ENCODE peak calls at places on chromosomes 5 and 9, in four cellular contexts. One of them, this sample, is unnamed. For H3K79me2, the result is how much of the 10 kb centered on the place peaks cover.

GRCh38 chr5:178126556-178126955 is 4.3 kb upstream of the RMND5B start:
- DNase-seq in PC-9: no peak
- DNase-seq in mammary epithelial cell: no peak
- DNase-seq in HCT116: no peak
- DNase-seq in this sample: peak

GRCh38 chr9:3912260-3912659 is 386.5 kb upstream of the RFX3 start:
- DNase-seq in HCT116: no peak
- DNase-seq in PC-9: no peak
- DNase-seq in mammary epithelial cell: no peak
- DNase-seq in this sample: peak

GRCh38 chr5:166883016-166883415 is 1408.4 kb upstream of the WWC1 start:
- DNase-seq in HCT116: no peak
- DNase-seq in PC-9: peak
- DNase-seq in mammary epithelial cell: peak
- DNase-seq in this sample: no peak

GRCh38 chr9:128607642-128608350 is 48.9 kb downstream of the DYNC2I2 start:
- DNase-seq in mammary epithelial cell: no peak
- DNase-seq in HCT116: no peak
- DNase-seq in PC-9: no peak
- DNase-seq in this sample: peak

GRCh38 chr5:17379188-17379951 is 118.7 kb upstream of the TAF11L2 start:
- DNase-seq in HCT116: no peak
- DNase-seq in PC-9: no peak
- DNase-seq in mammary epithelial cell: peak
- DNase-seq in this sample: no peak

GRCh38 chr5:45288746-45289145 is 407.4 kb downstream of the HCN1 start:
- DNase-seq in PC-9: no peak
- DNase-seq in HCT116: no peak
- DNase-seq in mammary epithelial cell: no peak
- DNase-seq in this sample: no peak

GRCh38 chr9:18385676-18386075 is 88.3 kb upstream of the ADAMTSL1 start:
- DNase-seq in PC-9: no peak
- DNase-seq in mammary epithelial cell: no peak
- DNase-seq in HCT116: no peak
- DNase-seq in this sample: no peak

GRCh38 chr5:134255418-134256150 is 29.7 kb upstream of the PPP2CA start:
- DNase-seq in mammary epithelial cell: peak
- DNase-seq in HCT116: no peak
- DNase-seq in PC-9: no peak
- DNase-seq in this sample: peak

GRCh38 chr5:71456362-71456743 is 902 bp downstream of the BDP1 start:
- DNase-seq in PC-9: no peak
- DNase-seq in HCT116: no peak
- DNase-seq in mammary epithelial cell: no peak
- DNase-seq in this sample: peak

GRCh38 chr5:86909896-86910295 is 292.2 kb downstream of the COX7C start:
- DNase-seq in PC-9: no peak
- DNase-seq in HCT116: no peak
- DNase-seq in mammary epithelial cell: no peak
- DNase-seq in this sample: no peak

GRCh38 chr9:89455356-89455824 is 42.5 kb downstream of the SEMA4D start:
- DNase-seq in PC-9: no peak
- DNase-seq in mammary epithelial cell: no peak
- DNase-seq in HCT116: no peak
- DNase-seq in this sample: no peak

GRCh38 chr5:5480481-5481111 is 58.1 kb downstream of the ICE1 start:
- DNase-seq in HCT116: no peak
- DNase-seq in PC-9: no peak
- DNase-seq in mammary epithelial cell: no peak
- DNase-seq in this sample: no peak

GRCh38 chr9:117705386-117705785 is 1.2 kb downstream of the TLR4 start:
- DNase-seq in HCT116: no peak
- DNase-seq in mammary epithelial cell: no peak
- DNase-seq in PC-9: no peak
- DNase-seq in this sample: peak

GRCh38 chr9:127393680-127394079 is 3.3 kb upstream of the SLC2A8 start:
- DNase-seq in HCT116: no peak
- DNase-seq in mammary epithelial cell: peak
- DNase-seq in PC-9: no peak
- DNase-seq in this sample: no peak

GRCh38 chr9:108994695-108995094 is 18.6 kb downstream of the CTNNAL1 start:
- DNase-seq in mammary epithelial cell: no peak
- DNase-seq in HCT116: no peak
- DNase-seq in PC-9: no peak
- DNase-seq in this sample: no peak

GRCh38 chr5:10590226-10591047 is 26.6 kb downstream of the ANKRD33B start:
- DNase-seq in mammary epithelial cell: peak
- DNase-seq in PC-9: peak
- DNase-seq in HCT116: no peak
- DNase-seq in this sample: peak

GRCh38 chr9:29322240-29322639 is 1749.0 kb upstream of the C9orf72 start:
- DNase-seq in HCT116: no peak
- DNase-seq in PC-9: no peak
- DNase-seq in mammary epithelial cell: no peak
- DNase-seq in this sample: no peak

GRCh38 chr9:15485836-15486678 is 24.7 kb downstream of the PSIP1 start:
- DNase-seq in PC-9: no peak
- DNase-seq in mammary epithelial cell: peak
- DNase-seq in HCT116: no peak
- DNase-seq in this sample: no peak

GRCh38 chr9:91495450-91495849 is 71.8 kb upstream of the NFIL3 start:
- DNase-seq in PC-9: peak
- DNase-seq in HCT116: no peak
- DNase-seq in mammary epithelial cell: peak
- DNase-seq in this sample: peak

GRCh38 chr5:6820851-6821479 is 107.7 kb downstream of the TENT4A start:
- DNase-seq in PC-9: peak
- DNase-seq in mammary epithelial cell: no peak
- DNase-seq in HCT116: peak
- DNase-seq in this sample: no peak

GRCh38 chr9:129361196-129361595 is 183.1 kb upstream of the IER5L start:
- DNase-seq in PC-9: no peak
- DNase-seq in HCT116: no peak
- DNase-seq in mammary epithelial cell: no peak
- DNase-seq in this sample: peak

GRCh38 chr5:131491749-131492148 is 143.3 kb downstream of the RAPGEF6 start:
- DNase-seq in PC-9: no peak
- DNase-seq in mammary epithelial cell: no peak
- DNase-seq in HCT116: no peak
- DNase-seq in this sample: peak

GRCh38 chr9:109722007-109722406 is 58.0 kb upstream of the PALM2AKAP2 start:
- DNase-seq in mammary epithelial cell: no peak
- DNase-seq in HCT116: no peak
- DNase-seq in PC-9: no peak
- DNase-seq in this sample: no peak

GRCh38 chr9:114174876-114175771 is 19.8 kb downstream of the COL27A1 start:
- DNase-seq in HCT116: no peak
- DNase-seq in PC-9: no peak
- DNase-seq in mammary epithelial cell: no peak
- DNase-seq in this sample: no peak

GRCh38 chr5:31554552-31554951 is 22.5 kb downstream of the C5orf22 start:
- DNase-seq in HCT116: no peak
- DNase-seq in mammary epithelial cell: peak
- DNase-seq in PC-9: no peak
- DNase-seq in this sample: peak

GRCh38 chr5:132822650-132823480 is 7.6 kb downstream of the SHROOM1 start:
- DNase-seq in mammary epithelial cell: no peak
- DNase-seq in PC-9: no peak
- DNase-seq in HCT116: no peak
- DNase-seq in this sample: peak

GRCh38 chr9:109010676-109011655 is 2.3 kb downstream of the CTNNAL1 start:
- DNase-seq in PC-9: peak
- DNase-seq in mammary epithelial cell: peak
- DNase-seq in HCT116: peak
- DNase-seq in this sample: peak

GRCh38 chr5:145718956-145719355 is 116.2 kb downstream of the PRELID2 start:
- DNase-seq in PC-9: no peak
- DNase-seq in HCT116: peak
- DNase-seq in mammary epithelial cell: peak
- DNase-seq in this sample: no peak

GRCh38 chr5:88674262-88675158 is 208.5 kb downstream of the MEF2C start:
- DNase-seq in mammary epithelial cell: no peak
- DNase-seq in HCT116: no peak
- DNase-seq in PC-9: peak
- DNase-seq in this sample: no peak

GRCh38 chr9:613771-614347 is 227.6 kb upstream of the DMRT1 start:
- DNase-seq in mammary epithelial cell: peak
- DNase-seq in PC-9: peak
- DNase-seq in HCT116: peak
- DNase-seq in this sample: peak

GRCh38 chr5:97714426-97714825 is 531.4 kb upstream of the RIOK2 start:
- DNase-seq in HCT116: no peak
- DNase-seq in mammary epithelial cell: no peak
- DNase-seq in PC-9: no peak
- DNase-seq in this sample: no peak

GRCh38 chr9:115595951-115596742 is 478.2 kb upstream of the TNC start:
- DNase-seq in HCT116: no peak
- DNase-seq in mammary epithelial cell: no peak
- DNase-seq in PC-9: no peak
- DNase-seq in this sample: peak

GRCh38 chr5:2378976-2379375 is 372.5 kb downstream of the IRX2 start:
- DNase-seq in PC-9: no peak
- DNase-seq in HCT116: no peak
- DNase-seq in mammary epithelial cell: no peak
- DNase-seq in this sample: no peak

GRCh38 chr9:136193891-136194279 is 11.0 kb downstream of the LHX3 start:
- DNase-seq in mammary epithelial cell: no peak
- DNase-seq in PC-9: no peak
- DNase-seq in HCT116: no peak
- DNase-seq in this sample: no peak
- H3K27ac ChIP-seq in mammary epithelial cell: no peak
- H3K27ac ChIP-seq in PC-9: no peak
- H3K27ac ChIP-seq in HCT116: no peak
- H3K27ac ChIP-seq in this sample: no peak

DNA sequence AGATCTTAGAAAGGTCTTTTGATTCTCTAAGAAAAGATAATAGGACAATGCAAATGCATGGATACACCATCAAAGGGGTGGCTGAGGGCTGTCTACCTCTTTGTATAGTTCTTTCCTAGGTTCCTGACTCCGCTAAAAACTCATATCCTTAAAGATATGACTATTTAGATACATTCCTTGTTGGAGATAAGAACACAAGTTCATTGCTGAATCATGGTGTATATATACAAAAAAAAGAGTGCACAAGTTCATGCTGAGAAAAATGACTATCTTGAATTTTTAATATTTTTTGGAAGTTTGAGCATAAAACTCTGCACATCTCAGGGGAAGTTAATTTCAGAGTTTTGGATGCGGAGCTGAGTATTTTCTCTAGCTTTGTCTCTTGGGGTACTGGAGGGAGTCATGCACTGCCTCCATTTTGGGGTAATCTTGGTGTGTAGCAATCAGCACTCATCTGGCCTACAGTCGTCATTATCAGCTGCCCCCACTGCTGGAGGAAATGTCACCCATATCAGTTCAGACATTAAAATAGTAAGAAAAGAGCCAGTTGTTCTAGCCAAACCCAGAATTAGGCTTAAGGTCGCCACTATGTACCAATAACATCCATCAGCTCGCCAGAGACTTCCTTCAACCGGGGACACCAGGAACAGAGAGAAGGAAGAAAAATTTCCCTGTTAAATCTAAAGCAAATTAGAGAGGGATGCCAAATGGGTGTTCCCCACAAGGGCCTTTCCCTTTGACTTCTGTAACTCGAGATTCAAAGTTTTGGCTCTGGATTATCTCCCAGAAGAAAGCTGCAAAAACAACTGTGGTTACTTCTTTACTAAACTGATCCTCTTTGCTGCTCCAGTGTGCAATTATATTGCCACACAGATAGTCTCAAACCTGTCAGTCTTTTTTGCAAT is 49.0 kb downstream of the PTTG1 start:
- DNase-seq in PC-9: no peak
- DNase-seq in mammary epithelial cell: no peak
- DNase-seq in HCT116: no peak
- DNase-seq in this sample: no peak
- H3K79me2 ChIP-seq in PC-9: under half
- H3K79me2 ChIP-seq in mammary epithelial cell: under half
- H3K79me2 ChIP-seq in HCT116: under half
- H3K79me2 ChIP-seq in this sample: under half

GRCh38 chr5:172868924-172869565 is 35.0 kb downstream of the ERGIC1 start:
- DNase-seq in HCT116: peak
- DNase-seq in mammary epithelial cell: peak
- DNase-seq in PC-9: peak
- DNase-seq in this sample: peak

GRCh38 chr5:172868436-172868923 is 34.4 kb downstream of the ERGIC1 start:
- DNase-seq in mammary epithelial cell: peak
- DNase-seq in PC-9: no peak
- DNase-seq in HCT116: peak
- DNase-seq in this sample: no peak

GRCh38 chr5:172866378-172866777 is 32.3 kb downstream of the ERGIC1 start:
- DNase-seq in HCT116: no peak
- DNase-seq in mammary epithelial cell: no peak
- DNase-seq in PC-9: no peak
- DNase-seq in this sample: no peak

GRCh38 chr5:172866802-172867748 is 33.0 kb downstream of the ERGIC1 start:
- DNase-seq in HCT116: no peak
- DNase-seq in PC-9: no peak
- DNase-seq in mammary epithelial cell: no peak
- DNase-seq in this sample: no peak

GRCh38 chr5:172867761-172868435 is 33.8 kb downstream of the ERGIC1 start:
- DNase-seq in mammary epithelial cell: no peak
- DNase-seq in HCT116: no peak
- DNase-seq in PC-9: no peak
- DNase-seq in this sample: no peak
- H3K27ac ChIP-seq in mammary epithelial cell: peak
- H3K27ac ChIP-seq in HCT116: no peak
- H3K27ac ChIP-seq in PC-9: peak
- H3K27ac ChIP-seq in this sample: peak

DNA sequence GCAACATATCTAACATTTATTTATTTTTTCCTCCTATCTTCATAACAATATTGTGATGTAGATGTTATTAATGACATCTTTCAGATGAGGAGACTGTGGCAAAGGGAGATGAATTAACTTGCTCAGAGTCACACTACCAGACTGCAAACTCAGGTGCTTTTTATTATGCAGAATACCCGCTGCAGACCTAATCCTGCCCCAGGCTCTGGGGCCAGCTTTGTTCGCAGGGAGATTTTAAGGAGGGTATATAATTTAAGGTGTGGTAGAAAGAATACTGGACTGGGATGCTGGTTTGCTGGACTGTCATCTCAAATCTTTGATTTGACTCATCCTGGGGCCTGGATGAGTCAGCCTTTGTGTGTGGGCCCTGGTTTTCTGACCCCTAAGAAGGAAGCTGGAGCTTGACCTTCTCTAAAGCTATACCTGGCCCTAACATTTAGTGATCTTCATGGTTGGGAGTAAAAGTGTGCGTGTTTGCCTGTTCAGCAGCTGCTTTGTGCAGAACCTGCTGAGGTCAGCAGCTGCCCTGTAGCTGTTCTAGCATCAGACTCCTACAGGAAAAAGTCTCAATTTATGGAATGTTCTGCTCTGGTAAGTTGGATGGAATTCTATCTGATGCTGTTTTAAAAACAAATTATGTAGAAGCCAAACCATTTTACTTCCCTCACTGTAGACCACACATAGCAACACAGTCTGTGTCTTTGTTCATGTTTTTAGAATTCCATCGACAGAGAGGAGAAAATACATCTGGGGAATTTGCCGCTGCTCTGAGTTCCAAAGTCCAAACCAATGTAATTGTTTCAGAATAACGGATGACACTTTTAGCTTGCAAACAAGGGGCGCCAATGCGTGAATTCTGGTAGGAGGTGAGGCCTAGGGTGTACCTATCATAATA is 4.5 kb downstream of the SLC36A1 start:
- DNase-seq in HCT116: no peak
- DNase-seq in mammary epithelial cell: peak
- DNase-seq in PC-9: no peak
- DNase-seq in this sample: peak
- H3K79me2 ChIP-seq in HCT116: under half
- H3K79me2 ChIP-seq in mammary epithelial cell: under half
- H3K79me2 ChIP-seq in PC-9: under half
- H3K79me2 ChIP-seq in this sample: half or more

This sample was measured in osteoblast.